ENCODE peak calls at places on chromosomes 13 and 19, in eight cellular contexts. O is tibial nerve, C is stomach, A is esophagus muscularis mucosa, X is suprapubic skin, F is ovary, P is HepG2, Z is A549. D is an unnamed sample.

GRCh38 chr13:110113284-110113764 is 193.6 kb downstream of the COL4A1 start:
- DNase-seq in O (no peak), C (no peak), A (no peak), X (no peak), F (no peak), P (no peak), Z (no peak), D (no peak)

GRCh38 chr19:18232540-18233223 is 6.4 kb upstream of the PDE4C start:
- DNase-seq in O (no peak), C (no peak), A (no peak), X (no peak), F (no peak), P (no peak), Z (no peak), D (no peak)

GRCh38 chr19:11581740-11582139 is 4.3 kb upstream of the ACP5 start:
- DNase-seq in O (no peak), C (no peak), A (no peak), X (no peak), F (no peak), P (no peak), Z (no peak), D (peak)

GRCh38 chr13:31198524-31198923 is 1.3 kb upstream of the B3GLCT start:
- DNase-seq in O (no peak), C (no peak), A (no peak), X (no peak), F (no peak), P (no peak), Z (no peak), D (no peak)

GRCh38 chr13:27960362-27961226 is 8.5 kb downstream of the CDX2 start:
- DNase-seq in O (no peak), C (peak), A (no peak), X (no peak), F (peak), P (peak), Z (peak), D (peak)

GRCh38 chr19:18417250-18418033 is 1.8 kb upstream of the SSBP4 start:
- DNase-seq in O (peak), C (no peak), A (no peak), X (peak), F (peak), P (peak), Z (no peak), D (peak)

GRCh38 chr19:48868196-48868886 is at the start of gene PLEKHA4:
- DNase-seq in O (peak), C (peak), A (no peak), X (peak), F (peak), P (no peak), Z (no peak), D (peak)

GRCh38 chr19:29378126-29378525 is 147.7 kb upstream of the VSTM2B start:
- DNase-seq in O (no peak), C (no peak), A (no peak), X (peak), F (no peak), P (no peak), Z (no peak), D (no peak)

GRCh38 chr13:43284162-43284561 is 260.8 kb downstream of the DNAJC15 start:
- DNase-seq in O (no peak), C (no peak), A (no peak), X (no peak), F (no peak), P (no peak), Z (no peak), D (no peak)

DNA sequence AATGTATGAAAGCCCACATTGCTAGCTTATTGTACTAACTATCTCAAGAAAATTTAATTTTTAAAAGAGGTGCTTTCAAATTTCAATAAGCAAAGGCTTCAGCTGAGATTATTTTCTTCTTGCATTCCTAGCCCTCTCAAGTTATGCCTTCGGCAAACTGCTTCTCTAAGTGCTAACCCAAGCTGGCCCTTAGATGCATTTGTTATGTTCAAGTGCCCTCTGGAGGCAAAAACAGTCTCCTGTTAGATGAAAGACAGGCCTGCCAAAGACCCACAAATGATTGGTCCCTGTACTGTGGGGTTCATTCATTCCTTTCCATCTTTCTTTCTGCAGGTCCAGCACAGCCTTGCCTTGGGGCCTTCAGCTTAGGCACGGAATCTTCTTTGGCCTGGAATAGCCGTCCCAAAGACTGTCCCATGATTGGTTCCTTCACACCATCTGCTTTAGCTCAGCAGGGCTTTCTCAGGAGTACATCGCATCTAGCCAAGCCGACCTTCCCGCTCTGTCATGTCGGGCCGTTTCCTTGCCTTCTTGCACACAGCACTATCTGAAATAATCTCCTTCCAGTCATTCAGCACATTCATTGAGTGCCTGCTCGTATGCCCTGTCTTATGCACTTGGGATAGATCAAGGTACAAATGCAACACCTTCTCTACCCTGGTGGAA is 26.4 kb upstream of the TPTE2 start:
- DNase-seq in O (no peak), C (no peak), A (no peak), X (no peak), F (no peak), P (peak), Z (peak), D (no peak)
- TF ChIP-seq EP300 in O (no peak), C (no peak), A (no peak), X (no peak), F (no peak), P (no peak), Z (no peak), D (no peak)

GRCh38 chr19:45621389-45621788 is 17.8 kb downstream of the EML2 start:
- DNase-seq in O (no peak), C (no peak), A (no peak), X (no peak), F (no peak), P (no peak), Z (no peak), D (no peak)

GRCh38 chr19:45613926-45614725 is 12.1 kb upstream of the GPR4 start:
- DNase-seq in O (no peak), C (peak), A (no peak), X (no peak), F (no peak), P (no peak), Z (peak), D (peak)

GRCh38 chr19:45616709-45617027 is 14.7 kb upstream of the GPR4 start:
- DNase-seq in O (no peak), C (no peak), A (no peak), X (no peak), F (no peak), P (no peak), Z (no peak), D (no peak)

GRCh38 chr19:45621976-45622503 is 17.2 kb downstream of the EML2 start:
- DNase-seq in O (no peak), C (no peak), A (no peak), X (no peak), F (no peak), P (no peak), Z (no peak), D (no peak)

DNA sequence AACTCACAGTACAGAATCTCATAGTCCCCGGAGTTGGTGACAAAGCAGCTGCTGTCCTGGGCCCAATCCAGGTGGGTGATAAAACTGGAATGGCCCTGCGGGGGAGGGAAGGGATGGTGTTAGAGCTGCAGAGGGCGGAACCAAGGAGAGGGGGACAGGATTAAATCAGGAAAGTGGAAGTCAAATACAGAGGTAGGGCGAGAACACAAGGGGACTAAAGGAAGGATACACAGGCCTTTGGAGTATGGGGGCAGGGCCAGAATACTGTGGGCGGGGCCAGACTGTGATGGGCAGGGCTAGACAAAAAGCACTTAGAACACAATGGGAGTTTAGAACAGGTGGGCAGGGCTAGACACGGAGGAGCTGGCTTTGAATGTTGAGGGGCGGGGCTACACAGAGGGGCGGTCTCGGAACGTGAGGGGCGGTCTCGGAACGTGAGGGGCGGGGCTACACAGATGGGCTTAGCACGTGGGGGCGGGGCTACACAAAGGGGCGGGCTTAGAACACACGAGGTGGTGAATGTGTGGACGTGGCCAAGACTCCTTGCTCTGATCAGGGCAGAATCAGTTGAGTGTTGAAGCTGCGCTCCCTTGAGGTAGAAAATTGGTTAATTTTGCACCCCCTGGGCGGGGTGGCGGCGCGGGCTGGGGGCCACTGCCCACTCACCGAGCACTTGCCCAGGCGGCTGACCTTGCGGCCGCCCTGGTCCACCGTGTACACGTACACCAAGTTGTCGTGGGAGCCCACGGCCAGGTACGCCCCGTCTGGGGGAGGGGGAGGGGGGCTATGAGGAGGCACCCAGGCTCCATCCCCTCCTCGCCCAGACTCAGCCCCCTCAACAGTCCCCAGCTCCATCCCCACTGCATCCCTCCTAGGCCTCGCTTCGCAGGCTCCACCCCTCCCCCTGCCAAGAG is 14.0 kb upstream of the GPR4 start:
- DNase-seq in O (peak), C (peak), A (peak), X (peak), F (peak), P (peak), Z (peak), D (peak)
- TF ChIP-seq POLR2A in O (no peak), C (no peak), A (no peak), X (no peak), F (no peak), P (no peak), Z (no peak), D (no peak)

DNA sequence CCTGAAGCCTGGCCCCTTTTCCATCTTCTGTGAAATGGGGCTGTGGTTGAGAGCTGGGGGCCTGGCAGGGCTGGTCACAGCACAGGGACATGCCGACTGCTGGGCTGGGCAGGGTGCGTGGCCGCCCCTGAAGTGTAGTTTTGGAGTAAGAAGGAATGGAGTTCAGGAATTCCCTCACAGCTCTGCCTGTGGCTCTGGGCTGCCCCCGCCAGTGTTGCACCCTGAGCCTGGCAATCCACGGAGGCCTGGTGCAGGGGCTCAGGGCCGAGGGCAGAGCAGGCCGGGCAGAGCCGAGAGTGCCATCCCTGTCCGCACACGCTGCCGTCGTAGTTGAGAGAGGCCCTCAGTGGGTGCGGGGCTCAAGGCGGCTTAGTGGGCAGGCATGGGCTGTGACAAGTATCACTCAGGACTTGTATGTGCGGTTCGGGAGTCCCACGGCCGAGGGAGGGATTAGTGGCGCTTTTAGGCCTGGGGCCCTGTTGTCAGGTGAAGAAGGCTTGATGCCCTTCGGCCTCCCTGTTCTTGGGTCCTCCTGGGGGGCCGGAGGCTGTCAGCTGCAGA is 9.7 kb downstream of the SPPL2B start:
- DNase-seq in O (no peak), C (no peak), A (no peak), X (no peak), F (no peak), P (no peak), Z (no peak), D (no peak)
- TF ChIP-seq EP300 in O (no peak), C (no peak), A (no peak), X (no peak), F (no peak), P (no peak), Z (no peak), D (no peak)

DNA sequence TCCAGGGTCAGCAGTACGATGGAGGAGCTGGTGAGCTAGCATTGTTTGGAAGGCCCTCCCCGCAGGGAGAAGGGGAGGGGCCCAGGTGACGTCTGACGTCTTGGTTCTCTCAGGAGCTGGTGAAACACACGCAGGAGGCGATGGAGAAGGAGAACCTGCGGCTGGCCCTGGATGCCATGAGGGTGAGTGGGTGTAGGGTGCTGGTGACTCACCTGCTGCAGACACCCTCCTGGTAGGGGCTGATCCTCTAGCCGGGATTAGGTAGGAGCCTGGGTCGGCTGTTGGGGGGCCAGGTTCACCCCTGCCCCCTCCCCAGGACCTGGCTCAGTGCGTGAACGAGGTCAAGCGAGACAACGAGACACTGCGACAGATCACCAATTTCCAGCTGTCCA is 55.8 kb downstream of the VAV1 start:
- DNase-seq in O (no peak), C (no peak), A (no peak), X (no peak), F (no peak), P (no peak), Z (peak), D (no peak)
- TF ChIP-seq POLR2A in O (no peak), C (no peak), A (no peak), X (no peak), F (no peak), P (no peak), Z (peak), D (no peak)

GRCh38 chr13:113460599-113460998 is 7.3 kb upstream of the ADPRHL1 start:
- DNase-seq in O (no peak), C (no peak), A (peak), X (no peak), F (no peak), P (no peak), Z (no peak), D (no peak)
- TF ChIP-seq EP300 in O (no peak), C (no peak), A (no peak), X (no peak), F (no peak), P (no peak), Z (no peak), D (no peak)